ENCODE peak calls at places on chromosomes 4 and X, in six cellular contexts. S, N, A, Y, V and K are unnamed samples.

GRCh38 chrX:13863326-13863725 is 46.4 kb upstream of the GPM6B start:
- DNase-seq in N (no peak), S (no peak), A (no peak), V (no peak), Y (no peak), K (peak)

GRCh38 chr4:95602872-95603271 is 54.1 kb upstream of the UNC5C start:
- DNase-seq in S (no peak), N (no peak), A (no peak), V (no peak), Y (no peak), K (no peak)

GRCh38 chr4:9880411-9881197 is 99.2 kb downstream of the DRD5 start:
- DNase-seq in S (no peak), Y (peak), A (no peak), V (no peak), N (no peak), K (no peak)

GRCh38 chr4:186296481-186296880 is 30.5 kb downstream of the F11 start:
- DNase-seq in V (no peak), N (no peak), Y (no peak), A (no peak), S (no peak), K (no peak)

GRCh38 chr4:15234585-15235126 is 193.2 kb upstream of the C1QTNF7 start:
- DNase-seq in Y (peak), S (peak), N (no peak), V (no peak), A (no peak), K (peak)

GRCh38 chr4:45453258-45453841 is 670.5 kb downstream of the GABRG1 start:
- DNase-seq in Y (no peak), S (no peak), N (no peak), V (no peak), A (no peak), K (peak)

GRCh38 chrX:19545651-19546050 is 30.3 kb upstream of the MAP3K15 start:
- DNase-seq in V (no peak), S (no peak), A (no peak), Y (no peak), N (no peak), K (no peak)

GRCh38 chr4:3013839-3014350 is 50.5 kb downstream of the GRK4 start:
- DNase-seq in Y (no peak), N (no peak), A (no peak), V (peak), S (no peak), K (no peak)

GRCh38 chr4:69658133-69658532 is 5.1 kb upstream of the UGT2A1 start:
- DNase-seq in A (no peak), S (no peak), V (no peak), Y (no peak), N (peak), K (no peak)

GRCh38 chr4:85779165-85779564 is 304.2 kb downstream of the ARHGAP24 start:
- DNase-seq in N (no peak), V (no peak), A (no peak), Y (peak), S (no peak), K (no peak)

GRCh38 chr4:44194365-44194764 is 254.2 kb downstream of the KCTD8 start:
- DNase-seq in S (no peak), N (no peak), V (no peak), A (no peak), Y (no peak), K (no peak)

GRCh38 chrX:23901805-23902204 is 5.9 kb downstream of the APOO start:
- DNase-seq in Y (peak), V (peak), S (peak), N (no peak), A (no peak), K (peak)

GRCh38 chr4:141099326-141099725 is 33.9 kb downstream of the RNF150 start:
- DNase-seq in Y (no peak), N (no peak), A (no peak), V (no peak), S (no peak), K (peak)

GRCh38 chrX:103513067-103513466 is 6.2 kb downstream of the RAB40A start:
- DNase-seq in A (no peak), V (no peak), S (no peak), Y (no peak), N (no peak), K (no peak)

GRCh38 chr4:48778431-48779094 is 1.5 kb downstream of the FRYL start:
- DNase-seq in S (no peak), V (peak), N (no peak), A (no peak), Y (peak), K (no peak)

GRCh38 chrX:150146271-150146888 is 208.1 kb upstream of the EOLA2 start:
- DNase-seq in V (peak), S (no peak), A (no peak), Y (no peak), N (no peak), K (no peak)

GRCh38 chr4:139794158-139794954 is 128.7 kb downstream of the MGST2 start:
- DNase-seq in Y (peak), A (no peak), V (no peak), S (peak), N (no peak), K (peak)

GRCh38 chrX:153636716-153637115 is 10.3 kb upstream of the DUSP9 start:
- DNase-seq in Y (no peak), S (no peak), A (no peak), V (no peak), N (peak), K (no peak)

GRCh38 chrX:153637121-153638040 is 9.6 kb upstream of the DUSP9 start:
- DNase-seq in V (no peak), S (no peak), Y (no peak), N (peak), A (no peak), K (no peak)

GRCh38 chrX:153634832-153635231 is 12.2 kb upstream of the DUSP9 start:
- DNase-seq in A (no peak), Y (no peak), V (no peak), S (no peak), N (peak), K (no peak)

GRCh38 chrX:153635388-153635787 is 11.6 kb upstream of the DUSP9 start:
- DNase-seq in Y (no peak), S (no peak), A (no peak), N (peak), V (no peak), K (no peak)

DNA sequence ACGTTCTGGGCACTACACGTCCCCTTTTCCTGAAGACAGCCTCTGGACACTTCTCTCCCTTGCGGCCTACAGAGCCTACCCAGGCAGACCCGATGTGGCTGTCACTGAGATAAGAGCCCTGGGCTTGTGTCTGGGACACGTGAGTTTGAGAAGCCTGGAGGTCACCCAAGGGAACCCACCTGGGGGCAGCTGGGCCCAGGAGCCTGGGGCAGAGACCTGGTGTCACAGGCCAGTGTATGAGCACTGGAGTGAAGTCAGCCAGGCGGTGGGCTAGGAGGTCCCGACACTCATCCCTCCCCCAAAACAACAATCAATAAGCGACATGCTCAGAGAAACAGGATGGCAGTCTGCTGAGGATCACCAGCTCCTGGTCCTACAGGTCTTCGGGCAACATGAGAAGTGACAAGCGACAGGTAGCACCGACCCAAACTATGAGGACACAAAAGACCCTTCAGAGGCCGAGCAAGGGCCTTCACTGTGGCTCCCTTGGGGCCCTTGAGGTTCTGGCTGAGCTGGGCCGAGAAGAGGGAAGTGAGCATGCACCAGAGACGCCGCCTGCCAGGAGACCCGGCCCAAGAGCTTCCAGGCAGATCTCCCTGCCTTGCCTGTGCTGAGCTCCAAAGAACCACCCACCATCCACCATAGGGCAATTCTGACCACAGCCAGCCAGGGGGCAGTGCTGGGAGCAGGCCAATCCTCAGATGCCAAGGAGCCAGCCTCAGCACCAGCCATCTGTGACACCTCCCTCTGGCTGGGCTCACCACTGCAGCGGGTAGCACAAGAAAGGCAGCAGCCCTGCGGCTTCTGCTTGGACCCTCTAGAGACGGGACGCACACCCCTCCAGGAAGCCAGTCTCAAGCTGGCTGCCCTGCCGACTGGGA is 11.0 kb upstream of the DUSP9 start:
- DNase-seq in N (peak), A (no peak), V (peak), S (no peak), Y (no peak), K (no peak)
- TF ChIP-seq CTCF in N (no peak), A (no peak), V (peak), S (peak), Y (peak), K (peak)

GRCh38 chrX:131791608-131792355 is 231.3 kb upstream of the STK26 start:
- DNase-seq in N (no peak), A (no peak), S (no peak), V (no peak), Y (peak), K (no peak)

GRCh38 chrX:131795442-131796229 is 227.5 kb upstream of the STK26 start:
- DNase-seq in V (no peak), A (no peak), S (no peak), Y (no peak), N (no peak), K (no peak)

GRCh38 chrX:131792356-131792749 is 230.7 kb upstream of the STK26 start:
- DNase-seq in Y (peak), N (peak), V (no peak), S (peak), A (peak), K (peak)

GRCh38 chrX:131789664-131790063 is 233.4 kb upstream of the STK26 start:
- DNase-seq in Y (no peak), A (no peak), S (no peak), V (no peak), N (no peak), K (no peak)

DNA sequence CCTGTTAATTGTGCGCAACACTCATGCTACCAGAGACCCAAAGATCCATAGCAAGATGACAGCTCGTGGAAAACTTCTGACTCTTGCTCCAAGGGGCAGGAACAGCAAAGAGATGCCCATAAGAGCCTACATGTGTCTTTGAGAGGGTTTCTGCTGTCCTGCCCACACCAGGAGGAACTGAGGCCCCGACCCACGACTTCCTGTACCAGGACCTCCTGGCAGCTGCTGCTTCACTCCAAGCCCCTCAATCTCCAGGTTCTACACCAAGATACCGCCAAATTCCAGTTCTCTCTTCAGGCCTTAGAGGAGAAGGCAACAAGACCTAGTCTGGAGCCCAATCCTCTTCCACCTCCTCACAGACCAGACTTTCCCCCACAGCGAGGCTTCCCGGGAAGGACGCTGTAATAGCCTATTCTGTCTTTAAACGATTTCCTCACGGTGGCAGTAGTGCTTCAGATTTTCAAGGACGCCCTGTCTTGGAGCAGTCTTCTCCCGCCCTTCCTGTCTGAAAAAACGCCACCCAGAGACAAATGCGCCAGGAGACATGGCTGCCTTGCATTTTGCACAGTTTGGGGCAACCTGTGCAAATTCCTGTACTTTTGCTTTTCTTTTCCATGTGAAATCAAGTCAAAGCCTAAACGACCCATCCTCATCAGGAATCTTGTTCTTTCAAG is 230.2 kb upstream of the STK26 start:
- DNase-seq in V (no peak), S (peak), N (peak), Y (peak), A (peak), K (peak)
- TF ChIP-seq CTCF in V (no peak), S (peak), N (peak), Y (peak), A (no peak), K (peak)

GRCh38 chr4:146550161-146550560 is 28.4 kb upstream of the SLC10A7 start:
- DNase-seq in N (no peak), S (no peak), A (no peak), V (no peak), Y (no peak), K (no peak)

GRCh38 chr4:146548443-146548842 is 26.7 kb upstream of the SLC10A7 start:
- DNase-seq in S (no peak), V (no peak), N (no peak), Y (no peak), A (no peak), K (no peak)

DNA sequence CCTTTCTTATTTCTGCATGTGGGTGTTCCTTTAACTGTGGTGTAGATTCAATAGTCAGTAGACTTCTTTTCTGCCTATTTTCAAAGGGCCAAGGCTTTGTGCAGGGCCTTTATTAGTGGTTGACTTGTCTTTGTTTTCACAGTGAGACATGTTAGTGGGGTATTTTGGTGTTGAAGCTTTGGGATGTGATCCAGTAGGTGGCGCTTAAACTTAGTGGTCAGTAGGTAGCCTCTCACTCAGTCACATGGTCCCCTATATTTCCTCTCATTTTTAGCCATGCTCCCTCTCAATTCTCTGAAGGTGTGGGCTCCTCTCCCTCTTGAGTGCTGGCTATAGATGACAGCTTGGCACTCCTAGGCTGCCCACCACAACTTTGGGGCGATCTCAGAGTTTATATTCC is 23.4 kb upstream of the SLC10A7 start:
- DNase-seq in A (no peak), N (no peak), S (no peak), Y (peak), V (no peak), K (no peak)
- TF ChIP-seq CTCF in A (no peak), N (no peak), S (peak), Y (peak), V (no peak), K (peak)

DNA sequence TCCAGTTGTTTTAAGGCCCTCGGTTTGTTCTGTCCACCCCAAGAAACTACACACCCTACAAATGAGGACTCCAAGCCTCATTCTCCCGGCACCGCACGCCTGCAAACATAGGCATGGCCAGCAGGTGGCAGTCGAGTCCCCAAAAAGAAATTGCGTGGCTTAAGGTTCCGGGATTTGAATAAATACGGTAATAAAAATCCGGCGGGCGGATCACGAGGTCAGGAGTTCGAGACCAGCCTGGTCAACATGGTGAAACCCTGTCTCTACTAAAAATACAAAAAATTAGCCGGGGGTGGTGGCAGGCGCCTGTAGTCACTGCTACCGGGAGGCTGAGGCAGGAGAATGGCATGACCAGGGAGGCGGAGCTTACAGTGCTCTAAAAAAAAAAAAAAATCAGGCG is 21.8 kb upstream of the CSF2RA start:
- DNase-seq in A (peak), V (peak), N (peak), S (no peak), Y (peak), K (no peak)
- TF ChIP-seq CTCF in A (peak), V (peak), N (peak), S (peak), Y (peak), K (peak)

GRCh38 chr4:12414181-12414812 is 985.6 kb upstream of the HS3ST1 start:
- DNase-seq in N (no peak), V (no peak), A (no peak), S (no peak), Y (no peak), K (no peak)

GRCh38 chr4:12411072-12411471 is 982.4 kb upstream of the HS3ST1 start:
- DNase-seq in V (no peak), Y (peak), N (no peak), S (no peak), A (no peak), K (no peak)

GRCh38 chr4:12409507-12410190 is 981.0 kb upstream of the HS3ST1 start:
- DNase-seq in S (no peak), A (no peak), Y (peak), N (no peak), V (no peak), K (no peak)
- TF ChIP-seq CTCF in S (no peak), A (no peak), Y (peak), N (no peak), V (no peak), K (no peak)

DNA sequence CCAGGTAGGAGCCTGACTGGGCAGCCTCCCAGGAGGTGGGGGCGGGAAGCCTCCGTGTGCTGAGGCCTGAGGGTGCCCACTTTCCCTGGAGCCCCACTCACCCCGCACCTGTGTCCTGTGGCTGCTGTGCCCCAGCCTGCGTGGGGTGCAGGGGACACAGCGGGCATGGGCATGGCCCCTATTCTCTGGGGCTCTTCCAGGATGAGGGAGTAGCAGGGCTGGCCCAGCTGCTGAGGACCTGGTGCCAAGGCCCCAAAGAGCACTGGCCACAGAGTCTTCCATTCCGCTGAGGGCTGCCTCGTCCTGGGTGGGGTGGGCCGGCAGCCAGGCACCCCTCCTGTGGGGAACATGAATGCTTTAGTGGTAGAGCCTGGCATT is 51.7 kb upstream of the SORCS2 start:
- DNase-seq in Y (no peak), A (no peak), S (no peak), V (no peak), N (no peak), K (no peak)
- TF ChIP-seq CTCF in Y (no peak), A (no peak), S (no peak), V (no peak), N (no peak), K (no peak)

GRCh38 chr4:112036881-112037280 is 108.4 kb upstream of the FAM241A start:
- DNase-seq in V (no peak), N (no peak), Y (no peak), S (no peak), A (no peak), K (no peak)

GRCh38 chr4:112029642-112030235 is 115.5 kb upstream of the FAM241A start:
- DNase-seq in N (no peak), S (peak), A (no peak), Y (no peak), V (no peak), K (no peak)

GRCh38 chr4:112031712-112032328 is 113.4 kb upstream of the FAM241A start:
- DNase-seq in V (peak), A (no peak), S (peak), Y (peak), N (no peak), K (peak)
- TF ChIP-seq CTCF in V (no peak), A (no peak), S (peak), Y (peak), N (peak), K (peak)